ENCODE peak calls at places on chromosomes 6 and 20, in eight cellular contexts. M is sciatic nerve, T is HT1080, K is cardiac muscle cell, Y is prostate gland, R is KG1, J is esophagus squamous epithelium, C is NCI-H1092. A is an unnamed sample.

GRCh38 chr20:58702161-58702510 is 9.5 kb downstream of the NPEPL1 start:
- DNase-seq in T (no peak), J (no peak), C (no peak), K (no peak), M (peak; percentile 33), R (no peak), Y (no peak), A (no peak)

GRCh38 chr20:15119852-15120251 is 782.4 kb upstream of the FLRT3 start:
- DNase-seq in K (no peak), Y (no peak), R (no peak), T (no peak), M (no peak), J (no peak), C (no peak), A (no peak)

GRCh38 chr20:57118107-57118769 is 148.2 kb downstream of the BMP7 start:
- DNase-seq in Y (no peak), M (no peak), C (no peak), R (no peak), J (no peak), K (no peak), T (no peak), A (no peak)

GRCh38 chr6:71468841-71469750 is 180.5 kb downstream of the OGFRL1 start:
- DNase-seq in M (no peak), C (no peak), K (no peak), Y (no peak), T (peak; percentile 75), J (no peak), R (no peak), A (peak; percentile 53)

GRCh38 chr20:17898548-17898994 is 70.0 kb downstream of the SNX5 start:
- DNase-seq in T (peak; percentile 53), M (peak; percentile 87), J (no peak), R (peak; percentile 6), Y (peak; percentile 80), C (peak; percentile 3), K (peak; percentile 78), A (peak; percentile 78)

GRCh38 chr6:144377586-144377985 is 92.5 kb downstream of the UTRN start:
- DNase-seq in M (no peak), Y (no peak), R (no peak), K (no peak), C (no peak), J (no peak), T (peak; percentile 54), A (peak; percentile 14)

GRCh38 chr20:45427236-45428149 is 11.6 kb downstream of the PIGT start:
- DNase-seq in M (no peak), K (no peak), R (no peak), J (no peak), Y (no peak), C (no peak), T (no peak), A (no peak)

GRCh38 chr6:131116755-131117360 is 18.4 kb upstream of the AKAP7 start:
- DNase-seq in J (no peak), Y (no peak), M (no peak), C (no peak), T (peak; percentile 45), K (peak; percentile 26), R (peak; percentile 14), A (peak; percentile 69)

GRCh38 chr6:44580901-44581300 is 193.4 kb downstream of the CDC5L start:
- DNase-seq in R (no peak), K (no peak), M (no peak), T (peak; percentile 56), C (no peak), Y (no peak), J (no peak), A (no peak)

GRCh38 chr6:75446278-75446880 is 47.2 kb downstream of the FILIP1 start:
- DNase-seq in K (no peak), R (no peak), C (no peak), M (no peak), Y (no peak), T (no peak), J (no peak), A (no peak)

GRCh38 chr6:12585497-12585958 is 131.0 kb upstream of the PHACTR1 start:
- DNase-seq in C (no peak), J (no peak), K (no peak), Y (no peak), M (no peak), T (no peak), R (no peak), A (no peak)

GRCh38 chr6:37713529-37714119 is 15.9 kb upstream of the MDGA1 start:
- DNase-seq in T (peak; percentile 64), R (no peak), Y (no peak), C (no peak), M (no peak), J (no peak), K (no peak), A (peak; percentile 22)

GRCh38 chr6:6597682-6598081 is 9.2 kb downstream of the LY86 start:
- DNase-seq in K (no peak), R (no peak), J (no peak), M (no peak), T (no peak), Y (no peak), C (no peak), A (no peak)

GRCh38 chr6:27889628-27890315 is 22.4 kb downstream of the OR2B2 start:
- DNase-seq in K (no peak), T (no peak), Y (no peak), C (no peak), J (no peak), R (no peak), M (no peak), A (peak; percentile 11)

GRCh38 chr6:12654526-12654925 is 62.0 kb upstream of the PHACTR1 start:
- DNase-seq in T (no peak), K (peak; percentile 37), Y (no peak), M (no peak), C (no peak), R (no peak), J (no peak), A (no peak)

GRCh38 chr20:24633026-24633425 is 163.6 kb downstream of the SYNDIG1 start:
- DNase-seq in Y (no peak), T (no peak), J (no peak), R (no peak), C (no peak), M (no peak), K (no peak), A (no peak)

GRCh38 chr6:116405663-116406329 is 35.0 kb downstream of the DSE start:
- DNase-seq in C (no peak), M (no peak), Y (no peak), T (peak; percentile 70), R (no peak), J (no peak), K (peak; percentile 19), A (peak; percentile 81)

GRCh38 chr6:25418463-25419052 is 139.4 kb downstream of the CARMIL1 start:
- DNase-seq in K (no peak), T (no peak), J (no peak), M (no peak), C (no peak), R (no peak), Y (no peak), A (no peak)

GRCh38 chr6:26021350-26022165 is 59.0 kb downstream of the TRIM38 start:
- DNase-seq in M (peak; percentile 95), Y (peak; percentile 94), K (peak; percentile 95), C (peak; percentile 85), R (peak; percentile 93), J (peak; percentile 77), T (peak; percentile 95), A (peak; percentile 97)

GRCh38 chr6:88709819-88710246 is 253.6 kb downstream of the RNGTT start:
- DNase-seq in C (no peak), K (no peak), M (no peak), R (no peak), T (no peak), Y (no peak), J (no peak), A (no peak)

A was measured in MCF 10A.